ENCODE peak calls at places on chromosomes 11 and 22, in six cellular contexts. R is tibial nerve, I is endodermal cell, N is ascending aorta, M is Peyer's patch, S is lung. T is an unnamed sample. For H3K36me3, the result is how much of the 10 kb centered on the place peaks cover.

GRCh38 chr22:19224557-19224956 is 46.0 kb upstream of the SLC25A1 start:
- DNase-seq in R (no peak), I (no peak), N (no peak), M (no peak), S (no peak), T (no peak)

GRCh38 chr11:554824-555499 is 5.6 kb downstream of the LMNTD2 start:
- DNase-seq in R (no peak), I (peak), N (no peak), M (peak), S (peak), T (peak)

GRCh38 chr11:31711137-31711536 is 100.0 kb downstream of the PAX6 start:
- DNase-seq in R (no peak), I (no peak), N (no peak), M (no peak), S (no peak), T (no peak)

GRCh38 chr22:48482771-48483170 is 1344.9 kb downstream of the BRD1 start:
- DNase-seq in R (no peak), I (no peak), N (no peak), M (no peak), S (no peak), T (no peak)

GRCh38 chr11:73404048-73404447 is 27.8 kb downstream of the RELT start:
- DNase-seq in R (peak), I (peak), N (no peak), M (no peak), S (peak), T (peak)

GRCh38 chr22:38167988-38168407 is 13.6 kb downstream of the PLA2G6 start:
- DNase-seq in R (no peak), I (no peak), N (no peak), M (no peak), S (no peak), T (no peak)

GRCh38 chr11:122232985-122233384 is 117.0 kb upstream of the BLID start:
- DNase-seq in R (no peak), I (no peak), N (no peak), M (no peak), S (no peak), T (no peak)

GRCh38 chr11:73270855-73271477 is 1.2 kb upstream of the P2RY6 start:
- DNase-seq in R (no peak), I (peak), N (no peak), M (peak), S (no peak), T (no peak)

GRCh38 chr22:23305922-23306374 is 125.6 kb downstream of the BCR start:
- DNase-seq in R (peak), I (no peak), N (peak), M (no peak), S (peak), T (peak)

GRCh38 chr11:77101043-77101537 is 1.6 kb upstream of the OMP start:
- DNase-seq in R (no peak), I (peak), N (no peak), M (no peak), S (no peak), T (no peak)

GRCh38 chr11:72743321-72744221 is 8.6 kb downstream of the ARAP1 start:
- DNase-seq in R (no peak), I (no peak), N (no peak), M (no peak), S (no peak), T (no peak)

GRCh38 chr11:71067753-71068152 is 184.6 kb downstream of the SHANK2 start:
- DNase-seq in R (no peak), I (no peak), N (no peak), M (no peak), S (no peak), T (no peak)

GRCh38 chr11:16789061-16789415 is 50.6 kb downstream of the C11orf58 start:
- DNase-seq in R (no peak), I (peak), N (no peak), M (no peak), S (no peak), T (no peak)

GRCh38 chr11:60265373-60266214 is 14.9 kb upstream of the MS4A4A start:
- DNase-seq in R (peak), I (no peak), N (no peak), M (no peak), S (no peak), T (no peak)

GRCh38 chr11:122394326-122394725 is 261.2 kb upstream of the UBASH3B start:
- DNase-seq in R (no peak), I (no peak), N (no peak), M (no peak), S (no peak), T (no peak)

GRCh38 chr11:76793834-76794291 is 10.7 kb downstream of the TSKU start:
- DNase-seq in R (no peak), I (peak), N (no peak), M (no peak), S (no peak), T (no peak)

GRCh38 chr11:113668255-113668654 is 37.9 kb downstream of the TMPRSS5 start:
- DNase-seq in R (no peak), I (no peak), N (no peak), M (no peak), S (no peak), T (no peak)

GRCh38 chr11:26483101-26483500 is 89.0 kb downstream of the MUC15 start:
- DNase-seq in R (no peak), I (no peak), N (no peak), M (no peak), S (no peak), T (no peak)

GRCh38 chr11:10385696-10386095 is 69.4 kb upstream of the AMPD3 start:
- DNase-seq in R (peak), I (no peak), N (no peak), M (no peak), S (no peak), T (peak)

GRCh38 chr11:27209562-27210005 is 153.4 kb downstream of the CCDC34 start:
- DNase-seq in R (no peak), I (peak), N (no peak), M (no peak), S (no peak), T (no peak)

GRCh38 chr11:61058583-61059259 is 43.6 kb upstream of the CD5 start:
- DNase-seq in R (no peak), I (peak), N (no peak), M (no peak), S (no peak), T (no peak)

DNA sequence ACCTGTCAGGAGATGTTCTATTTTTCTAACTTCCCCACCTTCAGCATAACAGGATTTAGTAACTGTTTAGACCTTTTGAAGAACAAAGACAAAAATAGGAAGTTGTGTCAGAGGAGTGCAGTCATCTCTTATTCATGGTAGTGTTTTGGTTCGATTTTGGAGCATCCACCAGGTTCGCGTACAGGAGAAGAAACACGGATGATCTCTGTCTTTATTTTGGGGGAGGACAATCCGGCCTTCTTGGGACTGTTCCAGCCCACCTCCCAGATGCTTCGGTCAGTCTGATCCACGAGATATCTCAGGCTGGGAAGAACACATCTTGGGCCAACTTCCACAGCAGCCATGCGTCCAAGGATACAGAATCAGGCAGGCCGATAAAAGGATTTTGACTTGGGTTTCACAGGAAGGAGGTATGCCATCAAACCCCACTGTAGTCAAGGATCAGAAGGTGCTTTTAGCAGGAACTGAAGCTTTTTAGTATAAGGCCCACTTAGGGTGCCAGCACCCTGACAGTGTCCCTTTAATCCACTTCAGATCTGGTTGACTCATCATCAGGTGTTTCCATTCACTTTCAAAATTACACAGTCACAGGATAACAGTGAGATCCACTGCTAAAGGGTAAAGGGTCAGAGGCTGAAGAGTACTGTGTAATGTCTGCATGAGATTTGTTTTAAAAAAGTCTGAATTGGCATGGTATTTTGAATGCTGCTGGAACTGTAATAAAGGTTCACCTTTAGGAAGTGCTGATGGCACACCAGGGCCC is 16.5 kb downstream of the PATZ1 start:
- DNase-seq in R (no peak), I (no peak), N (no peak), M (no peak), S (no peak), T (no peak)
- H3K36me3 ChIP-seq in R (half or more), I (half or more), N (half or more), M (under half), S (half or more), T (under half)

GRCh38 chr11:2779499-2779980 is 79.7 kb upstream of the KCNQ1OT1 start:
- DNase-seq in R (no peak), I (peak), N (peak), M (no peak), S (no peak), T (no peak)

GRCh38 chr11:2778630-2779498 is 79.1 kb upstream of the KCNQ1OT1 start:
- DNase-seq in R (peak), I (peak), N (peak), M (peak), S (peak), T (peak)

GRCh38 chr11:2777396-2777795 is 77.6 kb upstream of the KCNQ1OT1 start:
- DNase-seq in R (no peak), I (peak), N (peak), M (peak), S (peak), T (no peak)

GRCh38 chr11:2776351-2777061 is 76.7 kb upstream of the KCNQ1OT1 start:
- DNase-seq in R (no peak), I (peak), N (peak), M (peak), S (peak), T (no peak)

DNA sequence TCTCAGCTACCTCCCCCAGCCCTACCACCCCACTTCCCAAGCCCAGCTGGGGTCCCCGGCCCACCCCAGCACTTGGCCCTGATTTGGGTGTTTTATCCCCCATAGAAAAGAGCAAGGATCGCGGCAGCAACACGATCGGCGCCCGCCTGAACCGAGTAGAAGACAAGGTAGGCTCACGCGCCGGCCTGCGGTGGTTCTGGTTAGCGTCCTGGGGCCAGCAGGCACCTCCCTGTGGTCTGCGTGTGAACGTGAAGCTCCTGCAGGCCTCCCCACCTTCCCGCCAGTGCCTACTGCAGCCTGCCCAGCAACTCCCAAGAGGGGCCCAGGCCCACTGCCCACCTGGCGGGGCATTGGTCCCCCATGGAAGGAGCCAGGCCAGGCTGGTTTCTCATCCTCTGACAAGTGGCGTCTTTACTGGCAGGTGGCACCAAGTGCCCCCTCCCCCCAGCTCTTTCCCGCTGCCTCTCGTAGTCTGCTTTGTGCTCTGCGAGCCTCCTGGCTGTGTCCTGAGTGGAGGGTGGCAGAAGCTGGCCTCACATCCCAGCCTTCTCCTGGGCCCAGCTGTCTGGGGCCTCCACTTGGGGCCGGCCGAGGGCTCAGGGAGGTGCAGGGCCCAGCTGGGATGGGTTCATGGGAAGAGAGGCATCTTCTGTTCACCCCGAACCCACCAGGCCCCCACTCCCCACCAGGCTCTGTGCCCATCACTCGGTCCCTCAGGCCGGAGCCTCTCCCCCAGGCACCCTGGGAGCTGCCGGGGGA is 78.3 kb upstream of the KCNQ1OT1 start:
- DNase-seq in R (no peak), I (peak), N (peak), M (peak), S (peak), T (no peak)
- H3K27ac ChIP-seq in R (peak), I (peak), N (peak), M (peak), S (peak), T (peak)

GRCh38 chr22:40153186-40153585 is 24.5 kb upstream of the TNRC6B start:
- DNase-seq in R (no peak), I (no peak), N (no peak), M (no peak), S (no peak), T (no peak)

DNA sequence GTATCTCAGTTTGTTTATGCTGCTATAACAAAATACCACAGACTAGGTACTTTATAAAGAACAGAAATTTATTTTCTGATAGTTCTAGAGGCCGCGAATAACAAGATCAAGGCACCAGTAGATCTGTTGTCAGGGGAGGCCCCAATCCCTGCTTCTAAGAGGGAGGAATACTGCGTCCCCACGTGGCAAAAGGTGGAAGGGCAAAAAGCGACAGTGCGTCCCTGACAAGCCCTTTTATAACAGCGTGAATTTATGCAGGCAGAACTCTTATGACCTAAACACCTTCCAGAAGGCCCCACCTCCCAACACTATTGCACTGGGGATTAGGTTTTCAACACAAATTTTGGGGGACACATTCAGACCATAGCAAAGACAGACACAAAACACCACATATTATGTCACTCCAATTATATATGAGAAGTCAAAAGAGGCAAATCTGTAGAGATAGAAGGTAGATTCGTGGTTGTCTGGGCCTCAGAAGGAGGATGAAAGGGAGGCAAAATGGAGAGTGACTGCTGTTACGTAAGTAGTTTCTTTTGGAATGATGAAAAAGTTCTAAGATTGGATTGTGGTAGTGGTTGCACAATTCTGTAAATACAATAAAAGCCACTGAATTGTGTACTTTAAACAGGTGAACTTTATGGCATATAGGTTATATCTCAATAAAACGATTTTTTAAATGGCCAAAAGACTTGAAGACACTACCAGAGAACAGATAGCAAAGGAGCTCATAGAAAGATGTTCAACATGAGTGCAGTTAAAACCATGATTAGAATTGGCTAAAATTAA is 30.1 kb upstream of the TNRC6B start:
- DNase-seq in R (no peak), I (peak), N (no peak), M (no peak), S (no peak), T (peak)
- TF ChIP-seq CTCF in R (no peak), I (peak), N (no peak), M (no peak), S (no peak), T (no peak)

GRCh38 chr11:69744435-69744834 is 30.7 kb downstream of the FGF4 start:
- DNase-seq in R (no peak), I (peak), N (no peak), M (no peak), S (no peak), T (no peak)

GRCh38 chr11:69748637-69749036 is 26.5 kb downstream of the FGF4 start:
- DNase-seq in R (no peak), I (no peak), N (no peak), M (no peak), S (no peak), T (no peak)

GRCh38 chr11:69746140-69746539 is 29.0 kb downstream of the FGF4 start:
- DNase-seq in R (no peak), I (peak), N (no peak), M (no peak), S (no peak), T (no peak)

GRCh38 chr11:69745201-69745600 is 29.9 kb downstream of the FGF4 start:
- DNase-seq in R (no peak), I (peak), N (no peak), M (no peak), S (no peak), T (no peak)

DNA sequence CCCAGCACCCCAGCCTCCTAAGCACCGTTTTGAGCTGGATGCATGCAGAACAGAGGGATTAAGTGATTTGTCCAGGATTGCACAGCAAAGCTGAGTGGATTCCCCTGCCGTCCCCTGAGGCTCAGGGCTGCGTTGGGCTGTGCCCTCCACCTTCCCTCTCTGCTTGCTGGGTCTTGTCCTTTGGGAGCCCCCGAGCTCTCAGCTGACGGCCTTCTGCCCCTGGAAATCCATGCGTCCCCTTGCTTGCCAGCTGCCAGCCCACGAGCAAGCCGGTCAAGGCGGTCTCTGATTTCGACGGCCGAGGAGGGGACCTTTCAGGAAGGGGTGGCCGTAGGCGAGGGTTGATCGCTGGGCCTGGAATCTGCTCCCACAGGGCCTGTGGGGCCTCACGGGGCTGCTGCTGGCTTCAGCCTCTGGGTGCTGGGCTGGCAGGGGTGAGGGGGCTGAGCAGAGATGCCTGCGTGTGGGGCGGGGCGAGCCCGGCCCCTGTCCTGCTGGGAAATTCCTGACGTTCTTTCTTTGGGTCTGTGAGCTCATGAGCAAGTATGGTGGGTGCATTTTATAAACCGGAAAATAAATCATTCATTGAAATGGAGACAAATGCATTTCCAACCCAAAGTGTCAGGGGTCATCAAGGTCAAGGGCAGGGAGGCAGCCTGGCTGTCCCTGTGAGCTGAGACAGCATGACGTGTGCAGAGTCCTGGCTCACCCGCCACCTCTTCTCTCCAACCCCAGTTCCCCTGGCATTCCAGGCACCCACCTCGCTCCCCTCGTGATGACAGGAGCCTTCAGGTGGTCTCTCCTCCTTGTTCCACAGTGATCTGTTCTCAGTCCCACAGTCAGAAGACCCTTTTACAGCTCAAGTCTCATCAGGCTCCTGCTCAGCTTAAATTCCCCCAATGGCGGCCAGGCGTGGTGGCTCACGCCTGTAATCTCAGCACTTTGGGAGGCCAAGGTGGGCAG is 28.1 kb downstream of the FGF4 start:
- DNase-seq in R (no peak), I (no peak), N (no peak), M (no peak), S (no peak), T (no peak)
- H3K36me3 ChIP-seq in R (under half), I (under half), N (under half), M (under half), S (under half), T (under half)

DNA sequence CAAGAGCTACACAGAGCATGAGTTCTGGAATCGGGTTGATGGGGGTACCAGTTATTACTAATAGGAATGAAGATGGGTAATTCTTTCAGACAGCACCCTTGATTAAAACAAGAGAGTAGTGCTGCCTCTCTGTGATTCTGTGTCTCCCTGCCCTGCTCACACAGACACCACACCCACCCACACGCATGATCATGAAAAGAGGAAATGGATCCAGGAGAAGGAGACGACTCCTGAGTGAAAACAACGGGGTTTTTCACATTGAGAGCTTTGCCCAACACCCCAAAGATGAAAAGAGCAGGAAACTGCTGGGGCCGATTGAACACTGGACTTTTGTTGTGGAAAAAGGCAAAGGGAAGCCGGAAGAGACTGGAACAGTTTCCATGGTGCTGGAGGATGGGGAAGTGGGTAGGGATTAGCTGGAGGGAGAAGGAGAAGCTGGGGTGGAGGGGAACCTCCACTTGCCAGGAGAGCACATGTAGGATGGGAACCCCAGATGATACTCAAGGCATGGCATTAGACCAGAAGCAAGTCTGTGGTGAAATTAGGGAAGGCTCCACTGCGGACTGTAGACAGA is 5.2 kb upstream of the SLC43A3 start:
- DNase-seq in R (peak), I (no peak), N (no peak), M (no peak), S (no peak), T (no peak)
- H3K27ac ChIP-seq in R (no peak), I (no peak), N (no peak), M (peak), S (peak), T (no peak)

GRCh38 chr11:133679896-133680295 is 147.6 kb upstream of the OPCML start:
- DNase-seq in R (no peak), I (no peak), N (no peak), M (no peak), S (no peak), T (no peak)

GRCh38 chr11:133678211-133678610 is 145.9 kb upstream of the OPCML start:
- DNase-seq in R (no peak), I (no peak), N (no peak), M (no peak), S (no peak), T (no peak)

DNA sequence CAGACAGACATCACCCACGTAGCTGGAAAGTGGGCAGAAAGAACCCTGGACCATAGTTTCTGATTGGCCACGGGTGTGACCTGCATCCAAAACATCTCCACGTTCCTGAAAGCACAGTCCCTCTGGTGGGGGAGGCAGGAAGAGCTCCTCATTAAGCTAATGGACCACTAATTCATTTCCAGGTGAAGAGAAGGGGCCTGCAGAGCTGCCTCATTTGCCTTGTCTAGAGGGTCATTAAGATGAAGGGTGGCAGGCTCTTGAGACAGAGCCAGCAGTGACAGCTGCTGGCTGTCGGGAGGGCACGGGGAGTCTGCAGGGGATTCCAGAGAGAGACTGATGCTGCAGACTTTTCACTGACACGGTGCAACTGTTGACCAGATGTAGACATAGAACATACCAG is 149.6 kb upstream of the OPCML start:
- DNase-seq in R (no peak), I (peak), N (no peak), M (no peak), S (no peak), T (no peak)
- TF ChIP-seq CTCF in R (no peak), I (peak), N (no peak), M (no peak), S (no peak), T (no peak)